ENCODE peak calls at places on chromosome 11, in six cellular contexts. L, V, O, C, B and Y are unnamed samples.
A peak's percentile ranks its signal among the peaks of the same experiment; 100 is the strongest.

GRCh38 chr11:106161775-106162174 is 84.3 kb downstream of the AASDHPPT start:
- DNase-seq in V (no peak), O (no peak), L (no peak), B (no peak), C (no peak), Y (peak; percentile 9)

GRCh38 chr11:30914143-30914762 is 328.1 kb upstream of the MPPED2 start:
- DNase-seq in O (peak; percentile 62), C (peak; percentile 14), L (peak; percentile 47), V (peak; percentile 15), B (peak; percentile 71), Y (peak; percentile 85)

GRCh38 chr11:8252946-8253345 is 10.7 kb downstream of the LMO1 start:
- DNase-seq in L (no peak), V (no peak), B (no peak), C (no peak), O (no peak), Y (no peak)

GRCh38 chr11:99419991-99420390 is 399.2 kb downstream of the CNTN5 start:
- DNase-seq in L (peak; percentile 71), C (no peak), V (no peak), B (no peak), O (no peak), Y (no peak)

GRCh38 chr11:93652161-93652597 is 9.3 kb upstream of the CEP295 start:
- DNase-seq in C (peak; percentile 30), B (peak; percentile 90), L (peak; percentile 92), V (no peak), O (peak; percentile 19), Y (peak; percentile 61)

GRCh38 chr11:65064847-65065240 is 6.5 kb upstream of the NAALADL1 start:
- DNase-seq in B (no peak), O (no peak), C (no peak), L (no peak), V (no peak), Y (no peak)

GRCh38 chr11:120112174-120112796 is 25.6 kb downstream of the TRIM29 start:
- DNase-seq in O (peak; percentile 42), L (no peak), V (no peak), B (peak; percentile 42), C (no peak), Y (no peak)

GRCh38 chr11:61866231-61866957 is 25.0 kb downstream of the FADS3 start:
- DNase-seq in L (no peak), V (no peak), O (no peak), C (no peak), B (no peak), Y (no peak)

GRCh38 chr11:61298663-61299244 is 3.6 kb upstream of the VWCE start:
- DNase-seq in L (no peak), C (no peak), V (no peak), B (no peak), O (no peak), Y (peak; percentile 19)

GRCh38 chr11:73787643-73788537 is at the start of gene MRPL48:
- DNase-seq in B (peak; percentile 98), V (peak; percentile 91), C (peak; percentile 90), L (peak; percentile 98), O (peak; percentile 96), Y (peak; percentile 98)

GRCh38 chr11:63915961-63916836 is 765 bp downstream of the RCOR2 start:
- DNase-seq in L (peak; percentile 23), C (no peak), O (peak; percentile 91), V (no peak), B (no peak), Y (peak; percentile 64)

GRCh38 chr11:66996609-66997273 is 21.6 kb downstream of the C11orf86 start:
- DNase-seq in O (no peak), C (no peak), V (no peak), B (no peak), L (no peak), Y (peak; percentile 70)

GRCh38 chr11:2565447-2566222 is 120.8 kb downstream of the KCNQ1 start:
- DNase-seq in V (no peak), O (no peak), B (no peak), C (no peak), L (no peak), Y (no peak)

GRCh38 chr11:86706341-86707131 is 34.1 kb upstream of the ME3 start:
- DNase-seq in C (no peak), L (no peak), V (no peak), B (no peak), O (no peak), Y (no peak)

GRCh38 chr11:2810401-2811205 is 75.0 kb downstream of the CDKN1C start:
- DNase-seq in O (no peak), L (no peak), B (no peak), C (no peak), V (no peak), Y (no peak)

GRCh38 chr11:1659478-1659877 is 29.9 kb downstream of the KRTAP5-5 start:
- DNase-seq in C (no peak), O (peak; percentile 40), L (no peak), B (no peak), V (no peak), Y (no peak)

GRCh38 chr11:8794677-8795103 is 112.1 kb downstream of the RPL27A start:
- DNase-seq in V (peak; percentile 12), B (no peak), C (no peak), L (peak; percentile 39), O (no peak), Y (no peak)

GRCh38 chr11:76288166-76288978 is 82.1 kb upstream of the WNT11 start:
- DNase-seq in B (no peak), C (peak; percentile 19), V (no peak), L (no peak), O (no peak), Y (no peak)

GRCh38 chr11:2378527-2379210 is 1.6 kb downstream of the CD81 start:
- DNase-seq in L (no peak), C (no peak), V (no peak), O (peak; percentile 83), B (peak; percentile 41), Y (peak; percentile 88)

GRCh38 chr11:65884716-65885092 is 3.6 kb downstream of the FIBP start:
- DNase-seq in V (no peak), B (peak; percentile 92), O (peak; percentile 92), C (peak; percentile 79), L (peak; percentile 89), Y (peak; percentile 75)

GRCh38 chr11:68461284-68461861 is 821 bp downstream of the PPP6R3 start:
- DNase-seq in O (peak; percentile 62), B (peak; percentile 46), C (peak; percentile 8), V (no peak), L (peak; percentile 47), Y (peak; percentile 52)

GRCh38 chr11:69791266-69791665 is 16.1 kb upstream of the FGF4 start:
- DNase-seq in L (peak; percentile 89), B (no peak), O (no peak), C (no peak), V (no peak), Y (peak; percentile 77)

GRCh38 chr11:15985127-15985862 is 371.1 kb downstream of the SOX6 start:
- DNase-seq in C (no peak), O (no peak), B (no peak), L (no peak), V (no peak), Y (no peak)

GRCh38 chr11:19512621-19513020 is 200.0 kb upstream of the NAV2 start:
- DNase-seq in C (no peak), V (no peak), O (no peak), B (no peak), L (no peak), Y (peak; percentile 35)
- H3K9ac ChIP-seq in C (peak overlapping the region; percentile 6), V (no peak overlapping the region), O (no peak overlapping the region), B (no peak overlapping the region), L (no peak overlapping the region), Y (no peak overlapping the region)

DNA sequence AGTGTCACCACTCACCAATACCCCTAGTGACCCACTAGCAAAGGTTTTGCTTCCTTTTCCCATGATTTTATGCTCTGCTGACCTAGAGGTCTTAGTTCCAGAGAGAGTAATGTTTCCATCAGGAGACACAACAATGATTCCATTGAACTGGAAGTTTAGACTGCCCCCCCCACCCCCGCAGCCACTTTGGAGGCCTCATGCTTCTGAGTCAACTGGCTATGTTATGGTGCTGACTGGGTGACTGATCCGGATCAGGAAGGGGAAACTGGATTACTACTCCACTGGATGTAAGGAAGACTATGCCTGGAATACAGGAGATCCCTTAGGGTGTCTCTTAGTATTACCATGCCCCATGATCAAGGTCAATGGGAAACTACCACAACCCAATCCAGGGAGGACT is 633.6 kb downstream of the OPCML start:
- DNase-seq in V (no peak), B (no peak), C (no peak), L (no peak), O (no peak), Y (no peak)
- H3K9me2 ChIP-seq in V (no peaks in the 10 kb centered on the region), B (no peaks in the 10 kb centered on the region), C (no peaks in the 10 kb centered on the region), L (no peaks in the 10 kb centered on the region), O (no peaks in the 10 kb centered on the region), Y (no peaks in the 10 kb centered on the region)

DNA sequence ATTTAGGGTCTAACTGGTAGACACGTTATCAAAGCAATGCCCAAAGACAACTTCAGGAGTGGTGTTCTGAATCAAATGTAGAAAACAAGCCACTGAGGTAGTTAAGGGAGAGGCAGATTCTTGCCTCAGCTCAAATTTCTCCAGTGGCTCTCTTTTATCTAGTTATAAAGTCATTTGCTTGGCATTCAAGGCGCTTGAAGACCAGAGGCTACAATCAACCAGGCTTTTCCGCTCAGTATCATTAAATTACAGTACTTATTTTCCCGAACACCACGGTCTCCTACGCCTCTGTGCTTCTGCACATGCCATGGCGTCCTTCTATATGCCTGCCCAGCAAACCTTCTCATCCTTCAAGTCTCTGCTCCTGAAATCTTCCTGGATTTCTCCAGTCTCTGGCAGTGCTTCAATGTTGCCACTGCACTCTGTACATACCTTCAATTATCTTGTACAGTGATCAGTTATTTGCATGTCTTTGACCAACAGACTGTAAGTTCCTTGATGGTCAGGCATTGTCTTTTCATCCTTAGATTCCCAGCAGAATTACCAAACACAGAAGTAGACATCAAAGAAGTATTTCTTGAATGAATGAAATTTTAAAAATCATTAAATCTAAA is 1.4 kb downstream of the POGLUT3 start:
- DNase-seq in L (peak; percentile 27), C (no peak), V (no peak), O (no peak), B (no peak), Y (peak; percentile 55)
- H3K9ac ChIP-seq in L (peak overlapping the region; percentile 91), C (no peak overlapping the region), V (peak overlapping the region; percentile 86), O (peak overlapping the region; percentile 76), B (peak overlapping the region; percentile 78), Y (peak overlapping the region; percentile 87)

DNA sequence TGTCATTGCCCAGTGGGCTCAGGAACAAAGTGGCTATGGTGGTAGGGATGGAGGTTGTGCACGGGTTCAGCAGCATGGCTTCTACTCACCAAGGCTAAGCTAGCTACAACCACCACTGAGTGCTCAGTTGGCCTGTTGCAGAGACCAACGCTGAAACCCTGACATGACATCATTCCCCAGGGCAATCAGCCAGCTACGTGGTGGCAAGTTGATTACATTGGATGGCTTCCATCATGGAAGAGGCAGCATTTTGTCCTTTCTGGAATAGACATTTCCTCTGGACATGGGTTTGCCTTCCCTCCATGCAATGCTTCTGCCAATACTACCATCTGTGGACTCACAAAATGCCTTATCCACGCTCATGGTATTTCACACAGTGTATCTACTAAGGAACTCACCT is 634.3 kb downstream of the OPCML start:
- DNase-seq in L (no peak), C (no peak), O (no peak), B (no peak), V (no peak), Y (no peak)
- H3K9me2 ChIP-seq in L (no peaks in the 10 kb centered on the region), C (no peaks in the 10 kb centered on the region), O (no peaks in the 10 kb centered on the region), B (no peaks in the 10 kb centered on the region), V (no peaks in the 10 kb centered on the region), Y (no peaks in the 10 kb centered on the region)